ENCODE peak calls at places on chromosome 21, in four cellular contexts. E is heart left ventricle, J is lower lobe of right lung, L is mammary epithelial cell. B is an unnamed sample. For H3K4me1, the result is how much of the 10 kb centered on the place peaks cover.

GRCh38 chr21:36454079-36454478 is 25.8 kb downstream of the CLDN14 start:
- DNase-seq in L (no peak), E (no peak), J (no peak), B (peak)

GRCh38 chr21:34609244-34609950 is 5.5 kb downstream of the RCAN1 start:
- DNase-seq in L (peak), E (no peak), J (no peak), B (no peak)

GRCh38 chr21:38448619-38449186 is 49.6 kb downstream of the ERG start:
- DNase-seq in J (no peak), L (no peak), E (no peak), B (no peak)

GRCh38 chr21:37546949-37547614 is 180.5 kb downstream of the DYRK1A start:
- DNase-seq in L (no peak), E (no peak), J (no peak), B (no peak)

GRCh38 chr21:15788847-15789548 is 59.2 kb downstream of the USP25 start:
- DNase-seq in E (no peak), L (peak), J (no peak), B (no peak)

GRCh38 chr21:39048064-39048463 is 135.2 kb downstream of the PSMG1 start:
- DNase-seq in L (peak), E (peak), J (peak), B (no peak)

GRCh38 chr21:33817136-33817535 is 98.5 kb downstream of the ATP5PO start:
- DNase-seq in J (no peak), E (no peak), L (no peak), B (no peak)

GRCh38 chr21:30486180-30486579 is 1.1 kb downstream of the KRTAP19-2 start:
- DNase-seq in E (no peak), J (no peak), L (no peak), B (no peak)

GRCh38 chr21:35646606-35647005 is 413.7 kb downstream of the SETD4 start:
- DNase-seq in E (no peak), J (no peak), L (no peak), B (no peak)

GRCh38 chr21:36282568-36283230 is 37.3 kb upstream of the MORC3 start:
- DNase-seq in L (peak), J (no peak), E (no peak), B (no peak)

GRCh38 chr21:28899744-28900143 is 92.9 kb downstream of the LTN1 start:
- DNase-seq in E (no peak), J (no peak), L (peak), B (no peak)

GRCh38 chr21:38229260-38229877 is 27.4 kb upstream of the KCNJ15 start:
- DNase-seq in L (peak), J (no peak), E (no peak), B (no peak)

GRCh38 chr21:35503646-35504045 is 454.5 kb upstream of the RUNX1 start:
- DNase-seq in E (peak), L (no peak), J (no peak), B (no peak)

GRCh38 chr21:20329636-20330035 is 668.6 kb upstream of the NCAM2 start:
- DNase-seq in L (no peak), J (no peak), E (no peak), B (no peak)

GRCh38 chr21:15729674-15730483 is at the start of gene USP25:
- DNase-seq in E (peak), J (peak), L (peak), B (peak)

GRCh38 chr21:39314155-39315027 is 959 bp upstream of the BRWD1 start:
- DNase-seq in J (peak), L (peak), E (peak), B (peak)

GRCh38 chr21:35779690-35780570 is 280.4 kb downstream of the SETD4 start:
- DNase-seq in E (peak), L (peak), J (no peak), B (no peak)

GRCh38 chr21:37208056-37208705 is 59.0 kb downstream of the VPS26C start:
- DNase-seq in E (peak), J (peak), L (no peak), B (peak)

GRCh38 chr21:15140321-15141019 is 75.7 kb upstream of the NRIP1 start:
- DNase-seq in E (no peak), J (peak), L (no peak), B (peak)

GRCh38 chr21:34933609-34934345 is 115.3 kb downstream of the RUNX1 start:
- DNase-seq in L (no peak), E (no peak), J (no peak), B (no peak)

GRCh38 chr21:20779321-20779720 is 218.9 kb upstream of the NCAM2 start:
- DNase-seq in J (no peak), L (no peak), E (no peak), B (no peak)

GRCh38 chr21:35090403-35090802 is 41.3 kb upstream of the RUNX1 start:
- DNase-seq in L (no peak), J (no peak), E (no peak), B (no peak)

GRCh38 chr21:22631066-22631465 is 1632.9 kb downstream of the NCAM2 start:
- DNase-seq in L (no peak), J (no peak), E (no peak), B (no peak)

GRCh38 chr21:34545079-34545884 is 33.3 kb upstream of the KCNE1 start:
- DNase-seq in L (peak), E (no peak), J (peak), B (no peak)

GRCh38 chr21:15441060-15441493 is 288.7 kb upstream of the USP25 start:
- DNase-seq in J (no peak), L (no peak), E (no peak), B (no peak)

GRCh38 chr21:29299906-29300546 is 1.3 kb downstream of the BACH1 start:
- DNase-seq in J (peak), E (peak), L (peak), B (no peak)

GRCh38 chr21:32728455-32729237 is 833 bp upstream of the SYNJ1 start:
- DNase-seq in J (no peak), E (no peak), L (no peak), B (no peak)

GRCh38 chr21:35066824-35067223 is 17.7 kb upstream of the RUNX1 start:
- DNase-seq in J (no peak), E (no peak), L (no peak), B (no peak)

GRCh38 chr21:39265603-39266002 is 47.8 kb downstream of the BRWD1 start:
- DNase-seq in L (no peak), J (no peak), E (no peak), B (no peak)

GRCh38 chr21:37407719-37408455 is 41.3 kb downstream of the DYRK1A start:
- DNase-seq in L (peak), E (no peak), J (no peak), B (no peak)

GRCh38 chr21:34988139-34988538 is 61.0 kb downstream of the RUNX1 start:
- DNase-seq in J (no peak), L (no peak), E (no peak), B (no peak)

GRCh38 chr21:29477941-29478340 is 179.2 kb downstream of the BACH1 start:
- DNase-seq in L (peak), J (no peak), E (no peak), B (no peak)

GRCh38 chr21:34835526-34835925 is 166.7 kb downstream of the CLIC6 start:
- DNase-seq in J (peak), L (no peak), E (no peak), B (no peak)

GRCh38 chr21:36487641-36488307 is 7.9 kb upstream of the CLDN14 start:
- DNase-seq in E (no peak), J (peak), L (peak), B (no peak)

GRCh38 chr21:33031152-33031551 is 5.4 kb downstream of the OLIG2 start:
- DNase-seq in E (no peak), J (no peak), L (no peak), B (no peak)

GRCh38 chr21:37041706-37042271 is 31.1 kb downstream of the PIGP start:
- DNase-seq in L (no peak), J (no peak), E (no peak), B (no peak)

GRCh38 chr21:15224346-15225086 is 159.7 kb upstream of the NRIP1 start:
- DNase-seq in E (no peak), J (no peak), L (peak), B (no peak)

GRCh38 chr21:27423906-27424595 is 457.2 kb upstream of the ADAMTS5 start:
- DNase-seq in L (peak), J (no peak), E (no peak), B (no peak)

GRCh38 chr21:25871566-25871965 is 136.8 kb downstream of the GABPA start:
- DNase-seq in J (no peak), L (no peak), E (no peak), B (no peak)
- TF ChIP-seq CTCF in J (no peak), L (peak), E (peak), B (no peak)

GRCh38 chr21:25887646-25888321 is 153.0 kb downstream of the GABPA start:
- DNase-seq in J (no peak), L (no peak), E (no peak), B (no peak)
- H3K4me1 ChIP-seq in J (under half), L (under half), E (under half), B (under half)

GRCh38 chr21:41507521-41508414 is at the start of gene TMPRSS2:
- DNase-seq in E (no peak), L (peak), J (peak), B (peak)

GRCh38 chr21:41510500-41510899 is 2.5 kb upstream of the TMPRSS2 start:
- DNase-seq in J (no peak), E (no peak), L (no peak), B (no peak)

GRCh38 chr21:41508415-41509205 is 652 bp upstream of the TMPRSS2 start:
- DNase-seq in E (no peak), J (no peak), L (no peak), B (peak)

GRCh38 chr21:41509733-41510132 is 1.8 kb upstream of the TMPRSS2 start:
- DNase-seq in L (no peak), J (no peak), E (no peak), B (no peak)

DNA sequence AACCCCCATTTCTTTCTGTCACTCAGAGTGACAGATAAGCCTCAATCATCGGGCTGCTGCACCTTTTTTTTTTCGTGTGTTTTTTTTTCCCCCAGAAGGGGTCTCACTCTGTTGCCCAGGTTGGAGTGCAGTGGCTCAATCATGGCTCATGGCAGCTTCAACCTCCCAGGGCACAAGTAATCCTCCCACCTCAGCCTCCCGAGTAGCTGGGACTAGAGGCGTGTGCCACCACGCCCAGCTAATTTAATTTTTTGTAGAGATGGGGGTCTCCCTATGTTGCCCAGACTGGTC is 1.2 kb upstream of the TMPRSS2 start:
- DNase-seq in L (no peak), J (no peak), E (no peak), B (no peak)
- TF ChIP-seq CTCF in L (no peak), J (no peak), E (no peak), B (no peak)

GRCh38 chr21:43884012-43884860 is 19.2 kb downstream of the AGPAT3 start:
- DNase-seq in E (no peak), L (peak), J (no peak), B (no peak)
- H3K4me1 ChIP-seq in E (half or more), L (under half), J (half or more), B (under half)

DNA sequence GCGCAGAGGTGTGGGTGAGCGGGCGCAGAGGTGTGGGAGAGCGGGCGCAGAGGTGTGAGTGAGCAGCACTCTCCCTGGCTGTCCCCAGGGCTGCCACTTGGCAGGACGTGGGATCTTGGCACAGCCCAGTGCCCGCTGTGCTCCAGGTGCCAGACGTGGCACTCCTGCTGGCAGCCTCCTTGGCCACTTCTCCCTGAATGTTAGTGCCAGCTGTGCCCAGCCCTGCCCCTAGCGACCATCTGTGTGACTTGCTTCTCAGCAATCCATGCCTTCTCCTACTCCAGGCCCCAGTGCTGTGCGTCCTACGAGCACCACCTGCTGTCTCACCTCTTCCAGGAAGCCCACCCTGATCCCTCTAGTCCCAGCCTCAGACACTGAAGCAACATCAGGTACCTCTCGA is 30.5 kb downstream of the KRTAP10-1 start:
- DNase-seq in J (peak), L (peak), E (peak), B (peak)
- TF ChIP-seq CTCF in J (peak), L (peak), E (peak), B (no peak)

GRCh38 chr21:17785403-17785788 is 33.8 kb downstream of the C21orf91 start:
- DNase-seq in J (no peak), E (no peak), L (no peak), B (no peak)
- H3K4me1 ChIP-seq in J (under half), E (half or more), L (under half), B (under half)

GRCh38 chr21:41640756-41641509 is 125.9 kb downstream of the RIPK4 start:
- DNase-seq in J (no peak), E (no peak), L (peak), B (no peak)

GRCh38 chr21:41641510-41641815 is 125.4 kb downstream of the RIPK4 start:
- DNase-seq in E (no peak), J (no peak), L (no peak), B (no peak)

GRCh38 chr21:41642399-41642798 is 124.5 kb downstream of the RIPK4 start:
- DNase-seq in E (no peak), L (no peak), J (no peak), B (no peak)

GRCh38 chr21:41643246-41643966 is 123.4 kb downstream of the RIPK4 start:
- DNase-seq in E (no peak), L (no peak), J (no peak), B (no peak)

DNA sequence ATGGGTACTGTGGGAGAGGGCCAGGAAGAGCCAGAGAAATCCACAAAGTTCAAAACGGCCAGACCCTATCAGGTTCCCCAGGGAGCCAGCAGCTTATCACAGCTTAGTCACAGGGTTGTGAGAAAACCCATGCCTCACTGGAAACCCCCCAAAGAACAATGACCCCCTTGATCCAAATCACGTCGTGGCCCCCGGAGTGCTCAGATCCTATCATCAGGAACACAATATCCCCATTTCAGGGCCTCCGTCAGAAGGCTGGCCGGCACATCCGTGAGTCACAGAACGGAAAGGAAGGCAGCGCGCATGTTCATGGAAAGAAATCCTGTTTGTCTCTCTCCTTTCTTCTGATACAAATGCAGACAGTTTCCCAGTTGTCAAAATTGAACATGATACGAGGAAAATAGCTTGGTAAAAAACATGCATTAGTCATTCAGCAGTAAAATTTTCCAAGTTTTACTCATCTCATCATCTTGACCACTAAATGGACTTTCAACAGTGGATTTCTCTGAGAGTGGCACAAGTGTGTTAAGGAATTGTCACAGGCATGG is 125.0 kb downstream of the RIPK4 start:
- DNase-seq in J (no peak), E (peak), L (peak), B (no peak)
- TF ChIP-seq CTCF in J (no peak), E (no peak), L (no peak), B (no peak)

DNA sequence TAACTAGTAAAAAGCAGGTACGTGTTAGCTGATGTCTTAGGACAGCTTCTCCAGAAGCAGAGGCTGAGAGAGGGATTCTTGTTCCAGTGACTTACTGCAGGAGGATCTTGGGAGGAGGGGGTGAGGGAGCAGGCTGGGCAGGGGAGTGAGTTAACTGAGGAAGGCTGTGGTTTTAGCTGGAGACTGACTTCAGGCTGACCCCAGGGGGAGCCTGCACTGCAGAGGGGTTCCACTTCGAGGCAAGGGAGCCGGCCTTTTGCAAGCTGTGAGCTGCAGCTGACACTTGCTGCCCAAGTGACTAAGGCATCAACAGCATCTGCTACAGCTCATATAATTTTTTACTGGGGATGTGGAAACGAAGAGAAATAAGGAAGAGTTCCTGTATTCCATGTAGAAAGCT is 50.4 kb upstream of the SOD1 start:
- DNase-seq in L (no peak), J (no peak), E (no peak), B (no peak)
- H3K4me1 ChIP-seq in L (under half), J (under half), E (under half), B (under half)

GRCh38 chr21:45855248-45855801 is 126.2 kb upstream of the COL6A1 start:
- DNase-seq in E (no peak), J (no peak), L (no peak), B (peak)

GRCh38 chr21:45852886-45853400 is 128.6 kb upstream of the COL6A1 start:
- DNase-seq in L (no peak), E (no peak), J (no peak), B (peak)

GRCh38 chr21:45854702-45855247 is 126.8 kb upstream of the COL6A1 start:
- DNase-seq in J (no peak), E (no peak), L (no peak), B (no peak)

GRCh38 chr21:45856422-45856821 is 125.1 kb upstream of the COL6A1 start:
- DNase-seq in L (no peak), E (no peak), J (no peak), B (peak)

GRCh38 chr21:45853703-45854342 is 127.7 kb upstream of the COL6A1 start:
- DNase-seq in E (no peak), J (no peak), L (peak), B (no peak)
- TF ChIP-seq CTCF in E (no peak), J (no peak), L (no peak), B (no peak)

GRCh38 chr21:45087022-45087823 is 12.8 kb downstream of the ADARB1 start:
- DNase-seq in E (no peak), J (no peak), L (no peak), B (no peak)
- H3K4me1 ChIP-seq in E (half or more), J (half or more), L (under half), B (under half)

B was measured in kidney.